ENCODE peak calls at places on chromosomes 16 and 17, in nine cellular contexts. Y is ovary, U is testis, V is IMR-90, W is spleen, A is fibroblast of lung, O is esophagus muscularis mucosa, C is keratinocyte, S is A673. N is an unnamed sample.

GRCh38 chr17:12789976-12790805 is 893 bp downstream of the ARHGAP44 start:
- DNase-seq in Y (peak; percentile 49), U (peak; percentile 15), V (no peak), W (peak; percentile 74), A (no peak), O (no peak), C (no peak), S (no peak), N (no peak)

GRCh38 chr16:68434654-68435210 is 13.6 kb downstream of the SMPD3 start:
- DNase-seq in Y (no peak), U (no peak), V (no peak), W (no peak), A (no peak), O (no peak), C (no peak), S (no peak), N (no peak)

GRCh38 chr17:46832945-46833839 is 14.7 kb upstream of the WNT3 start:
- DNase-seq in Y (no peak), U (peak; percentile 51), V (peak; percentile 87), W (peak; percentile 47), A (peak; percentile 32), O (no peak), C (no peak), S (no peak), N (no peak)

GRCh38 chr16:65414284-65414984 is 292.6 kb upstream of the CDH11 start:
- DNase-seq in Y (no peak), U (no peak), V (peak; percentile 87), W (no peak), A (peak; percentile 81), O (no peak), C (peak; percentile 30), S (no peak), N (no peak)

GRCh38 chr16:1614226-1615102 is 2.3 kb downstream of the CRAMP1 start:
- DNase-seq in Y (peak; percentile 61), U (no peak), V (peak; percentile 30), W (peak; percentile 81), A (peak; percentile 28), O (no peak), C (no peak), S (peak; percentile 30), N (no peak)

GRCh38 chr16:49528564-49529150 is 155.1 kb downstream of the C16orf78 start:
- DNase-seq in Y (no peak), U (no peak), V (no peak), W (peak; percentile 43), A (peak; percentile 1), O (no peak), C (no peak), S (no peak), N (no peak)

GRCh38 chr16:30953511-30954124 is 3.9 kb upstream of the SETD1A start:
- DNase-seq in Y (peak; percentile 76), U (peak; percentile 83), V (peak; percentile 71), W (peak; percentile 85), A (peak; percentile 67), O (no peak), C (no peak), S (peak; percentile 88), N (peak; percentile 75)

GRCh38 chr17:28760987-28761562 is 17.3 kb downstream of the TRAF4 start:
- DNase-seq in Y (no peak), U (no peak), V (peak; percentile 66), W (peak; percentile 90), A (peak; percentile 38), O (no peak), C (no peak), S (peak; percentile 99), N (peak; percentile 72)

GRCh38 chr16:25110392-25110947 is 1.1 kb upstream of the LCMT1 start:
- DNase-seq in Y (no peak), U (no peak), V (no peak), W (no peak), A (peak; percentile 9), O (no peak), C (no peak), S (peak; percentile 22), N (no peak)

GRCh38 chr16:2770057-2770780 is 6.9 kb downstream of the ELOB start:
- DNase-seq in Y (no peak), U (peak; percentile 55), V (no peak), W (peak; percentile 69), A (no peak), O (no peak), C (no peak), S (no peak), N (no peak)

GRCh38 chr16:17372383-17372782 is 98.4 kb downstream of the XYLT1 start:
- DNase-seq in Y (no peak), U (no peak), V (peak; percentile 39), W (no peak), A (peak; percentile 47), O (no peak), C (no peak), S (no peak), N (no peak)

GRCh38 chr17:80416940-80417293 is 1.9 kb downstream of the ENDOV start:
- DNase-seq in Y (no peak), U (no peak), V (no peak), W (no peak), A (no peak), O (no peak), C (no peak), S (no peak), N (no peak)

GRCh38 chr17:80414508-80414802 is 512 bp upstream of the ENDOV start:
- DNase-seq in Y (no peak), U (peak; percentile 33), V (no peak), W (no peak), A (peak; percentile 8), O (no peak), C (no peak), S (no peak), N (no peak)

GRCh38 chr17:80414803-80415625 is at the start of gene ENDOV:
- DNase-seq in Y (peak; percentile 96), U (peak; percentile 97), V (peak; percentile 91), W (peak; percentile 99), A (peak; percentile 95), O (peak; percentile 99), C (no peak), S (peak; percentile 96), N (peak; percentile 89)

GRCh38 chr17:80415626-80416042 is 667 bp downstream of the ENDOV start:
- DNase-seq in Y (no peak), U (no peak), V (no peak), W (no peak), A (no peak), O (no peak), C (no peak), S (no peak), N (no peak)

GRCh38 chr17:80416260-80416939 is 1.4 kb downstream of the ENDOV start:
- DNase-seq in Y (no peak), U (no peak), V (no peak), W (no peak), A (no peak), O (no peak), C (no peak), S (no peak), N (no peak)
- H3K4me3 ChIP-seq in Y (peak overlapping the region; percentile 74), U (peak overlapping the region; percentile 98), V (peak overlapping the region; percentile 6), W (peak overlapping the region; percentile 82), A (peak overlapping the region; percentile 98), O (peak overlapping the region; percentile 85), C (peak overlapping the region; percentile 57), S (peak overlapping the region; percentile 88), N (peak overlapping the region; percentile 59)

DNA sequence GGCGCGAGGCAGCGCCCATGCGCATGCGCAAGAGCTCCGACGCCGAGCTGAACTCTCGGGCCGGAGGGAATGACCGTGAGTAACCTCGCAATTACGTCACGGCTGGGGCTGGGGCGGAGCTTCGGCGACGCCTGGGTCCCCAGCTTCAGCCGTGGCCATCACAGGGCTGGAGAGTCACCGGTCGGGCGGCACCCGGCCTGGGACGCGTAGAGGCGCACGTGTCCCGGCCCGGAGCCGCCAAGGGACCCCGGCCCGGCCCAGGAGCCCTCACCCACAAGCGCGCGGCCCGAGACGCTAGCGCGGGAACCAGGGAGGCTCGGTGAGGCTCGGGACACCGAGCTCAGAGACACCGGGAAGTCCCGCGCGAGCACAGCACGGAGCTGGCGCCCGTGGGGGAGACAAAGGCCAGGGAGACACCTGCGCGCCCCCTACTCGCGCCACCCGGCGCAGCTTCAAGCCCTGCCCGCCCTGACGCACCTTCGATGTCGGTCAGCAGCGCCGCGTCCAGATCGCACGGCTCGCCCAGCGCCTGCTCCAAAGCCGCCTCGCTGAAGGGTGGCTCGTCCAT is 452 bp downstream of the SREBF1 start:
- DNase-seq in Y (peak; percentile 98), U (peak; percentile 98), V (peak; percentile 92), W (peak; percentile 100), A (peak; percentile 92), O (peak; percentile 99), C (peak; percentile 89), S (peak; percentile 97), N (peak; percentile 99)
- H3K4me1 ChIP-seq in Y (peaks cover 23% of the 10 kb centered on the region), U (peaks cover 67% of the 10 kb centered on the region), V (peaks cover 50% of the 10 kb centered on the region), W (peaks cover 60% of the 10 kb centered on the region), A (peaks cover 45% of the 10 kb centered on the region), O (peaks cover 93% of the 10 kb centered on the region), C (peaks cover 59% of the 10 kb centered on the region), S (peaks cover 77% of the 10 kb centered on the region), N (no peaks in the 10 kb centered on the region)

DNA sequence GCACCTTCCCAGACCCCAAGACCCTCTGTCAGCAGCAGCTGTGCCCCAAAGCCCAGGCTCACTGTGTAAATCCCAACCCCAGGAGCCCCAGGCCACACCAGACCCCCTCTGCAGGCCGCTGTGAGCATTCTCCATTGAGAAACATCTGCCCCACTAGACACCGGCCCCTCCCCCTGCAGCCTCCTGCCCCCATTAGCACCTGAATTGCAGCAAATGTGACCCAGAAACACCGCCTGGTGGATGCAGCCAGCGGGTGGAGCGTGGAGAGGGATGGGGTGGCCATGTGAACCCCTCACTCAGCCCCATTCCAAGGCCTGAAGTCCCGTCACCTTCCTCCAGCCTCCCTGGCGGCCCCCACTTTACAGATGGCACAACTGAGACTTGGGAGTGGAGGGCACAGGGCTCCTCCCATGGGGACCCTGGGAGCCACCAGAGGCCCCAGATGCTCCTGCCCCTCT is 2.2 kb downstream of the UBALD1 start:
- DNase-seq in Y (no peak), U (no peak), V (no peak), W (peak; percentile 77), A (no peak), O (no peak), C (no peak), S (no peak), N (peak; percentile 54)
- TF ChIP-seq CTCF in Y (no peak), U (no peak), V (peak; percentile 13), W (no peak), A (no peak), O (no peak), C (no peak), S (no peak), N (no peak)

GRCh38 chr16:54911079-54911478 is 19.6 kb upstream of the IRX5 start:
- DNase-seq in Y (no peak), U (no peak), V (no peak), W (peak; percentile 14), A (no peak), O (no peak), C (no peak), S (no peak), N (no peak)
- H3K4me3 ChIP-seq in Y (no peak overlapping the region), U (no peak overlapping the region), V (no peak overlapping the region), W (no peak overlapping the region), A (no peak overlapping the region), O (no peak overlapping the region), C (no peak overlapping the region), S (no peak overlapping the region), N (no peak overlapping the region)

GRCh38 chr17:50148226-50149098 is 2.0 kb downstream of the PPP1R9B start:
- DNase-seq in Y (peak; percentile 73), U (peak; percentile 55), V (peak; percentile 39), W (peak; percentile 95), A (no peak), O (no peak), C (no peak), S (peak; percentile 55), N (peak; percentile 90)
- H3K4me1 ChIP-seq in Y (peaks cover 18% of the 10 kb centered on the region), U (peaks cover 56% of the 10 kb centered on the region), V (peaks cover 27% of the 10 kb centered on the region), W (peaks cover 62% of the 10 kb centered on the region), A (peaks cover 26% of the 10 kb centered on the region), O (peaks cover 89% of the 10 kb centered on the region), C (peaks cover 46% of the 10 kb centered on the region), S (peaks cover 32% of the 10 kb centered on the region), N (peaks cover 42% of the 10 kb centered on the region)

GRCh38 chr16:22063888-22064467 is 28.4 kb upstream of the VWA3A start:
- DNase-seq in Y (no peak), U (no peak), V (no peak), W (no peak), A (no peak), O (no peak), C (no peak), S (peak; percentile 14), N (no peak)
- TF ChIP-seq CTCF in Y (no peak), U (no peak), V (no peak), W (no peak), A (no peak), O (no peak), C (no peak), S (no peak), N (no peak)

N was measured in tibial artery.